ENCODE peak calls at places on chromosomes 16 and 17, in five cellular contexts. E is trophoblast cell, D is neuronal stem cell, X is H1, C is H9. F is an unnamed sample. For H3K9me3, the result is how much of the 10 kb centered on the place peaks cover.

GRCh38 chr17:10063730-10064221 is 134.6 kb downstream of the GAS7 start:
- DNase-seq in D (no peak), E (peak), X (no peak), C (no peak), F (peak)

GRCh38 chr17:12104831-12105230 is 84.2 kb downstream of the MAP2K4 start:
- DNase-seq in D (no peak), X (no peak), C (no peak), E (no peak), F (no peak)

GRCh38 chr16:57966133-57966805 is 4.7 kb downstream of the CNGB1 start:
- DNase-seq in X (no peak), D (no peak), C (no peak), E (no peak), F (peak)

GRCh38 chr17:76137351-76138233 is 3.5 kb downstream of the FOXJ1 start:
- DNase-seq in C (peak), X (peak), E (no peak), D (no peak), F (no peak)

GRCh38 chr16:12089492-12090161 is 113.1 kb downstream of the SNX29 start:
- DNase-seq in X (peak), D (no peak), C (peak), E (no peak), F (peak)

GRCh38 chr16:84387021-84387420 is 18.7 kb downstream of the ATP2C2 start:
- DNase-seq in E (no peak), X (no peak), D (no peak), C (no peak), F (no peak)

GRCh38 chr17:78113804-78114785 is 14.5 kb downstream of the TMC6 start:
- DNase-seq in X (no peak), D (no peak), C (no peak), E (no peak), F (no peak)

GRCh38 chr17:48494335-48494734 is 36.5 kb downstream of the HOXB1 start:
- DNase-seq in C (no peak), E (no peak), X (no peak), D (no peak), F (peak)

GRCh38 chr17:78267257-78268073 is 36.0 kb downstream of the TMEM235 start:
- DNase-seq in D (no peak), X (peak), E (no peak), C (peak), F (no peak)

GRCh38 chr17:19753661-19754463 is 5.8 kb upstream of the ALDH3A1 start:
- DNase-seq in D (no peak), C (no peak), E (no peak), X (no peak), F (no peak)

GRCh38 chr16:73177896-73178295 is 130.0 kb upstream of the ZFHX3 start:
- DNase-seq in D (no peak), E (no peak), C (no peak), X (no peak), F (no peak)

GRCh38 chr17:6914711-6915110 is 81.1 kb upstream of the ALOX12 start:
- DNase-seq in E (no peak), D (no peak), X (no peak), C (no peak), F (no peak)

GRCh38 chr16:83633285-83633684 is 174.5 kb upstream of the HSBP1 start:
- DNase-seq in C (no peak), D (no peak), E (no peak), X (no peak), F (no peak)

GRCh38 chr17:6797718-6798351 is 21.8 kb downstream of the FBXO39 start:
- DNase-seq in D (no peak), C (no peak), E (no peak), X (no peak), F (no peak)

GRCh38 chr17:2898255-2898926 is 102.2 kb downstream of the RAP1GAP2 start:
- DNase-seq in C (peak), D (no peak), E (no peak), X (no peak), F (no peak)

GRCh38 chr16:73040136-73040535 is 7.8 kb downstream of the ZFHX3 start:
- DNase-seq in C (peak), E (no peak), D (no peak), X (no peak), F (no peak)

GRCh38 chr17:70037498-70037897 is 37.5 kb upstream of the KCNJ16 start:
- DNase-seq in X (no peak), E (no peak), C (no peak), D (no peak), F (no peak)

GRCh38 chr16:77977336-77977735 is 45.0 kb upstream of the CLEC3A start:
- DNase-seq in C (no peak), E (no peak), D (no peak), X (no peak), F (no peak)

GRCh38 chr16:4372578-4373355 is 1.1 kb downstream of the VASN start:
- DNase-seq in E (peak), D (no peak), X (no peak), C (no peak), F (peak)

GRCh38 chr16:17775061-17775460 is 304.3 kb upstream of the XYLT1 start:
- DNase-seq in E (peak), C (no peak), D (no peak), X (no peak), F (no peak)

GRCh38 chr17:17269926-17270773 is 10.9 kb downstream of the COPS3 start:
- DNase-seq in X (peak), D (no peak), C (peak), E (no peak), F (peak)

GRCh38 chr17:17304521-17304985 is 1.4 kb downstream of the NT5M start:
- DNase-seq in X (no peak), E (no peak), D (no peak), C (no peak), F (no peak)

GRCh38 chr17:47225911-47226688 is 17.0 kb downstream of the MYL4 start:
- DNase-seq in E (no peak), D (no peak), C (no peak), X (no peak), F (peak)

GRCh38 chr17:76645481-76645880 is 1.9 kb upstream of the ST6GALNAC1 start:
- DNase-seq in C (no peak), E (no peak), X (no peak), D (no peak), F (no peak)

GRCh38 chr16:10343124-10343760 is 42.6 kb upstream of the ATF7IP2 start:
- DNase-seq in X (no peak), C (no peak), D (no peak), E (peak), F (no peak)
- H3K9me3 ChIP-seq in X (under half), C (under half), D (under half), E (under half), F (under half)

GRCh38 chr16:30747799-30748633 is at the start of gene PHKG2:
- DNase-seq in X (peak), D (peak), E (peak), C (peak), F (peak)
- H3K14ac ChIP-seq in X (no peak), D (no peak), E (peak), C (peak), F (peak)

GRCh38 chr16:28882476-28883180 is 4.3 kb downstream of the ATP2A1 start:
- DNase-seq in X (no peak), E (no peak), D (no peak), C (peak), F (no peak)

GRCh38 chr16:28880955-28881354 is 2.7 kb downstream of the ATP2A1 start:
- DNase-seq in C (no peak), E (no peak), X (no peak), D (no peak), F (no peak)

GRCh38 chr16:28884045-28884444 is 5.8 kb downstream of the ATP2A1 start:
- DNase-seq in D (no peak), X (no peak), C (no peak), E (no peak), F (no peak)

GRCh38 chr16:28880589-28880915 is 2.3 kb downstream of the ATP2A1 start:
- DNase-seq in X (no peak), C (peak), D (no peak), E (no peak), F (no peak)

DNA sequence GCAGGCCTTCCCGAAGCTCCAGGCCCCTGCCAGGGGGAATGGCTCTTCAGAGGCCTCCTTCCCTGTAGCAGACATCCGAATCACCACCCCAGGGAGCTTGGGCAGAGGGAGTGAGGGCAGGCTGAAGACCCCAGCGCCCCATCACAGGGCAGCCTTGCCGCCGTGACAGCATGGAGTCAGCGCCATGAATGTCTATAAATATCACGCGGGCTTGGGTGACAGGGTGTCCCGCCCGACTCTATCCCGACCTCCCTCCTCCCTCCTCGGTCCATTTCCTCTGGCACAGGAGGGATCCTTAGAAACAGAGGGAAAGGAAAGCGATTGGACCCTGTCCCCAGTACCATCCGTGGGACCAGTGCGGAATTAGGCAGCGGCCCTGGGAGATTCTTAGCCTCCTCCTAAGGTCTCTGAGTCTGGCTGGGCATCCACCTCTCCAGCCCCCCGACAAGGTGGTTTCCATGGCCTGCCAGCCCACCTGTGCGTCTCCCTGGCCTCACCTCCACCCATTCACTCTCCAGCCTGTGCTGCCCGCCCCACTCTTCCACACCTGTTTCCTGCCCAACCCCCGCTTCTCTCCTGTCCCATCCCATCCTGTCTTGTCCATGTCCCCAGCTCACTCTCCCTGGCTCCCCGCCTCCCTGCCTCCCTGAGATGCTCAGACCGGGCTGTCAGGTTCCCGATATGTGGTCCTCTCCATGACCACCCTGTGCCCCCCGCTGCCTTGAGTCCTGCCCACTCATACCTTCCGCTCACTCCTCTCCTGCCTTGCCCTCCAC is 5.1 kb downstream of the ATP2A1 start:
- DNase-seq in C (peak), D (no peak), E (no peak), X (no peak), F (no peak)
- H2BK12ac ChIP-seq in C (no peak), D (peak), E (no peak), X (peak), F (no peak)

GRCh38 chr17:54727624-54728023 is 173.0 kb upstream of the TOM1L1 start:
- DNase-seq in C (no peak), X (no peak), D (no peak), E (no peak), F (no peak)
- H3K9me3 ChIP-seq in C (under half), X (under half), D (under half), E (under half), F (half or more)

GRCh38 chr16:67660564-67661028 is at the start of gene PARD6A:
- DNase-seq in D (peak), X (peak), E (peak), C (peak), F (peak)
- H3K14ac ChIP-seq in D (peak), X (no peak), E (peak), C (peak), F (no peak)

GRCh38 chr16:67326472-67327309 is at the start of the genes KCTD19 and LRRC36:
- DNase-seq in E (peak), C (peak), D (peak), X (peak), F (peak)
- H2BK12ac ChIP-seq in E (no peak), C (no peak), D (no peak), X (no peak), F (peak)

GRCh38 chr17:54452666-54453348 is 447.8 kb upstream of the TOM1L1 start:
- DNase-seq in C (no peak), X (no peak), D (no peak), E (no peak), F (no peak)
- H3K9me3 ChIP-seq in C (under half), X (under half), D (under half), E (under half), F (under half)

F was measured in mesenchymal stem cell.